ENCODE peak calls at places on chromosomes 5 and 9, in six cellular contexts. Z, K, V, U, Y and T are unnamed samples.

GRCh38 chr5:31824886-31825774 is 186.2 kb downstream of the PDZD2 start:
- DNase-seq in K (peak), Z (peak), V (peak), U (peak), Y (peak), T (peak)

GRCh38 chr9:35070823-35071813 is 1.3 kb downstream of the VCP start:
- DNase-seq in U (no peak), Z (peak), K (no peak), Y (no peak), V (peak), T (peak)

GRCh38 chr5:89303033-89303480 is 420.1 kb upstream of the MEF2C start:
- DNase-seq in U (no peak), K (no peak), V (no peak), Y (no peak), Z (no peak), T (no peak)

GRCh38 chr9:34070601-34071340 is 22.1 kb upstream of the UBAP2 start:
- DNase-seq in V (no peak), Z (peak), U (no peak), Y (no peak), K (no peak), T (no peak)

GRCh38 chr9:95437559-95437958 is 79.2 kb downstream of the PTCH1 start:
- DNase-seq in Z (no peak), Y (no peak), U (no peak), K (no peak), V (no peak), T (no peak)

GRCh38 chr5:175347027-175347426 is 97.0 kb downstream of the DRD1 start:
- DNase-seq in K (peak), Y (no peak), U (no peak), Z (no peak), V (no peak), T (peak)

GRCh38 chr5:127011151-127011550 is 19.2 kb downstream of the MARCHF3 start:
- DNase-seq in K (no peak), V (no peak), Y (no peak), U (no peak), Z (no peak), T (no peak)

GRCh38 chr5:93421987-93422391 is 159.0 kb downstream of the NR2F1-AS1 start:
- DNase-seq in V (peak), Z (no peak), K (no peak), Y (no peak), U (no peak), T (no peak)

GRCh38 chr5:34015120-34015807 is 7.4 kb upstream of the AMACR start:
- DNase-seq in V (no peak), Y (no peak), K (no peak), Z (no peak), U (no peak), T (no peak)

GRCh38 chr5:96881511-96882115 is 5.3 kb downstream of the ERAP2 start:
- DNase-seq in K (no peak), Y (no peak), U (no peak), V (peak), Z (no peak), T (peak)

GRCh38 chr5:38660194-38660668 is 103.8 kb upstream of the LIFR start:
- DNase-seq in Z (peak), Y (peak), K (peak), U (peak), V (no peak), T (peak)

GRCh38 chr5:76818844-76819831 is at the start of gene F2RL1:
- DNase-seq in Z (peak), Y (peak), V (peak), K (peak), U (peak), T (peak)

GRCh38 chr9:116149844-116150243 is 3.7 kb upstream of the PAPPA start:
- DNase-seq in U (no peak), V (no peak), Y (no peak), Z (peak), K (peak), T (no peak)

GRCh38 chr5:154220625-154221024 is 30.1 kb downstream of the GALNT10 start:
- DNase-seq in Z (no peak), V (peak), K (peak), U (no peak), Y (no peak), T (peak)

GRCh38 chr5:77936365-77936693 is 160.2 kb upstream of the TBCA start:
- DNase-seq in Y (no peak), K (no peak), Z (no peak), U (no peak), V (no peak), T (no peak)

GRCh38 chr9:7394007-7394774 is 405.4 kb downstream of the DMAC1 start:
- DNase-seq in Y (no peak), K (peak), V (no peak), Z (no peak), U (no peak), T (no peak)

GRCh38 chr9:117092582-117092981 is 322.3 kb downstream of the ASTN2 start:
- DNase-seq in K (peak), U (no peak), Z (peak), Y (no peak), V (no peak), T (peak)

GRCh38 chr9:5843450-5844249 is 10.7 kb upstream of the ERMP1 start:
- DNase-seq in K (peak), Y (peak), U (no peak), Z (no peak), V (peak), T (no peak)

GRCh38 chr5:55450050-55450765 is 84.6 kb downstream of the PLPP1 start:
- DNase-seq in V (no peak), K (no peak), Y (no peak), U (no peak), Z (no peak), T (no peak)

GRCh38 chr9:99607852-99608448 is 213.7 kb upstream of the NR4A3 start:
- DNase-seq in Y (no peak), Z (no peak), V (no peak), K (no peak), U (no peak), T (no peak)

GRCh38 chr5:78594946-78595921 is 53.3 kb downstream of the LHFPL2 start:
- DNase-seq in Y (peak), Z (peak), K (peak), V (peak), U (peak), T (peak)

GRCh38 chr5:56862909-56863308 is 46.5 kb upstream of the SETD9 start:
- DNase-seq in U (no peak), Y (no peak), K (no peak), V (no peak), Z (no peak), T (no peak)

GRCh38 chr5:176619569-176620332 is 9.8 kb upstream of the GPRIN1 start:
- DNase-seq in K (no peak), U (no peak), Z (no peak), Y (no peak), V (no peak), T (no peak)

GRCh38 chr5:132976852-132977251 is 13.4 kb upstream of the AFF4 start:
- DNase-seq in Y (no peak), K (no peak), V (no peak), U (no peak), Z (no peak), T (no peak)

GRCh38 chr5:142697846-142698245 is 12.0 kb upstream of the FGF1 start:
- DNase-seq in U (peak), V (no peak), K (no peak), Y (no peak), Z (peak), T (no peak)

GRCh38 chr5:31719988-31720387 is 81.1 kb downstream of the PDZD2 start:
- DNase-seq in U (no peak), K (peak), Z (no peak), Y (no peak), V (no peak), T (no peak)

GRCh38 chr9:134366223-134367031 is 40.2 kb downstream of the RXRA start:
- DNase-seq in Z (peak), K (peak), Y (peak), U (peak), V (peak), T (peak)

GRCh38 chr9:94560237-94560636 is 5.4 kb downstream of the PCAT7 start:
- DNase-seq in K (no peak), U (no peak), Z (no peak), Y (no peak), V (no peak), T (no peak)

GRCh38 chr5:143262393-143263174 is 140.9 kb downstream of the NR3C1 start:
- DNase-seq in U (no peak), Y (no peak), V (peak), Z (no peak), K (peak), T (no peak)

GRCh38 chr9:86549920-86550319 is 195.7 kb upstream of the TUT7 start:
- DNase-seq in Z (no peak), K (no peak), Y (no peak), U (no peak), V (no peak), T (no peak)

GRCh38 chr5:167708449-167708848 is 583.0 kb upstream of the WWC1 start:
- DNase-seq in U (no peak), Y (no peak), K (peak), Z (no peak), V (no peak), T (no peak)

GRCh38 chr9:36100532-36100931 is 36.0 kb upstream of the GLIPR2 start:
- DNase-seq in Y (no peak), Z (no peak), V (no peak), U (no peak), K (no peak), T (no peak)

GRCh38 chr5:133147815-133148634 is 96.2 kb downstream of the HSPA4 start:
- DNase-seq in K (no peak), Y (no peak), V (no peak), Z (no peak), U (no peak), T (no peak)

GRCh38 chr9:127417130-127418036 is 6.8 kb upstream of the ZNF79 start:
- DNase-seq in Y (peak), Z (no peak), U (no peak), K (peak), V (no peak), T (no peak)

GRCh38 chr9:5264219-5264595 is 33.0 kb downstream of the INSL4 start:
- DNase-seq in U (no peak), Z (no peak), K (no peak), V (no peak), Y (no peak), T (no peak)

GRCh38 chr5:67855523-67855922 is 360.0 kb upstream of the PIK3R1 start:
- DNase-seq in U (no peak), Y (no peak), Z (no peak), K (no peak), V (no peak), T (no peak)
- TF ChIP-seq POLR2A in U (no peak), Y (no peak), Z (no peak), K (no peak), V (no peak), T (no peak)

GRCh38 chr5:80259511-80260200 is 3.8 kb upstream of the SERINC5 start:
- DNase-seq in K (no peak), Y (no peak), V (no peak), Z (no peak), U (no peak), T (no peak)

GRCh38 chr5:80251636-80252035 is 4.2 kb downstream of the SERINC5 start:
- DNase-seq in U (no peak), Z (no peak), K (no peak), Y (peak), V (no peak), T (no peak)

GRCh38 chr5:80254767-80255424 is 952 bp downstream of the SERINC5 start:
- DNase-seq in U (no peak), V (peak), K (no peak), Y (peak), Z (no peak), T (peak)

GRCh38 chr5:80255425-80255751 is 460 bp downstream of the SERINC5 start:
- DNase-seq in V (no peak), Y (peak), U (peak), Z (peak), K (peak), T (peak)

GRCh38 chr5:80255752-80256479 is at the start of gene SERINC5:
- DNase-seq in K (peak), U (peak), Z (peak), Y (peak), V (peak), T (peak)
- TF ChIP-seq POLR2A in K (peak), U (peak), Z (peak), Y (peak), V (peak), T (peak)

GRCh38 chr9:121283856-121284732 is 16.1 kb downstream of the GSN start:
- DNase-seq in Y (no peak), K (no peak), Z (no peak), V (no peak), U (no peak), T (no peak)

GRCh38 chr9:121284733-121285451 is 16.9 kb downstream of the GSN start:
- DNase-seq in Z (no peak), V (no peak), U (no peak), Y (no peak), K (no peak), T (no peak)

GRCh38 chr9:121286688-121286972 is 18.7 kb downstream of the GSN start:
- DNase-seq in V (no peak), U (no peak), Z (no peak), Y (no peak), K (no peak), T (no peak)

GRCh38 chr9:121286973-121287721 is 19.2 kb downstream of the GSN start:
- DNase-seq in V (peak), K (peak), Z (peak), Y (peak), U (peak), T (peak)

DNA sequence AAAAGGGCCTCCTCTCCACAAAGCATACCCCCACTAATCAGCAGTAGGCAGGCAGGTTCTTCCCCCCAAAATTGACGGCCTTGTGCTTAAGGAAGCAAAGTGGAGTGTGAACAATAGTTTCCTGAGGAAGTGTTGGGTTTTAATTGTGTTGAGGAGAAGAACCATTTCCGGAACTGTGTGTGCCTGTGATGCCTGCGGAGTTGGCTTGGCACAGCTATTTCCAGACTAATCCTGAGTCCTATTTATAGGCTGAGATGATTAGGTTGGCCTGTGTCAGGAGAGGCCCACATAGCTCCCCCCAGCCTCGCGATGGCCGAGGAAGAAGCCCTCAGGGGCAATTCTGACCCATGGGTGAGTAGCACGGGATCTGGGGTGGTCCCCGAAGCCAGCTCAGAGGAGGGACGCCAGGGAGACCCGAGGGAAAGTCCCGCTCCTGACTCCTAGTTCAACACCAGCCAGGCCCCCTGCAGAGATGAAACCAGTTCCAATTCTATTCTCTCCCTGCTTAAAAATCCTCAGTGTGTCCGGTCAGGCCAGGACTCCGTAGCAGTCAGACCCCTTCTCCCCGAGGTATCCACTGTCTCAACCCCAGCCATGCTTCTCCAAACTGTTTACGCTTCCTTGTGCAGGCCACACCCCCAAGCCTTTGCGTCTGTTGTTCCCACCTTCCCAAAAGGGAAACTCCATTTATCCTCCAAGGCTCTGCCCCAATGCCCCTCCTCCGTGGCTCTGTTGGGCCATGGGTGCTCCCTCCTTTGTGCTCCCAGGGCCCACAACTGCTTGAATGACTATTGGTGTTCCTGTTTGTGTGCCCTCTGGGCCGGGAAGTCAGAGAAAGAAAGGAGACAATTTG is 18.1 kb downstream of the GSN start:
- DNase-seq in K (peak), U (peak), Z (peak), Y (peak), V (peak), T (peak)
- TF ChIP-seq POLR2A in K (no peak), U (peak), Z (peak), Y (peak), V (peak), T (peak)

GRCh38 chr5:138466058-138466899 is 1.0 kb downstream of the EGR1 start:
- DNase-seq in Z (peak), Y (peak), U (no peak), V (peak), K (peak), T (no peak)

GRCh38 chr5:138465288-138466057 is at the start of gene EGR1:
- DNase-seq in V (peak), Y (peak), U (peak), Z (peak), K (peak), T (peak)

GRCh38 chr5:138463335-138464017 is 1.8 kb upstream of the EGR1 start:
- DNase-seq in Y (no peak), U (no peak), K (peak), Z (peak), V (no peak), T (no peak)

GRCh38 chr5:138464018-138464387 is 1.3 kb upstream of the EGR1 start:
- DNase-seq in V (peak), Y (peak), U (peak), Z (peak), K (peak), T (peak)

GRCh38 chr5:138464388-138465287 is 641 bp upstream of the EGR1 start:
- DNase-seq in V (peak), K (peak), Z (peak), U (peak), Y (peak), T (peak)
- TF ChIP-seq POLR2A in V (no peak), K (peak), Z (peak), U (peak), Y (peak), T (peak)